ENCODE peak calls at places on chromosomes 16 and 17, in six cellular contexts. Z is thoracic aorta; D is EL; P is stimulated activated CD8-positive, alpha-beta memory T cell treated with anti-CD3 and anti-CD28 coated beads, Interleukin-15, amount 100 ng/mL, for 48 hours; F is activated T-cell treated with anti-CD3 and anti-CD28 coated beads, Interleukin-2, amount 50 U/mL, for 4 hours; N is upper lobe of right lung. W is an unnamed sample.

GRCh38 chr17:19409509-19409908 is 1.5 kb upstream of the RNF112 start:
- DNase-seq in Z (no peak), D (peak; percentile 92), P (no peak), F (no peak), N (no peak), W (peak; percentile 59)

GRCh38 chr16:12611916-12612597 is 191.6 kb downstream of the CPPED1 start:
- DNase-seq in Z (no peak), D (no peak), P (no peak), F (no peak), N (no peak), W (no peak)

GRCh38 chr16:73173396-73173795 is 125.5 kb upstream of the ZFHX3 start:
- DNase-seq in Z (no peak), D (no peak), P (no peak), F (no peak), N (no peak), W (no peak)

GRCh38 chr16:20799599-20799998 is 6.7 kb downstream of the ERI2 start:
- DNase-seq in Z (no peak), D (no peak), P (no peak), F (no peak), N (no peak), W (no peak)

GRCh38 chr17:60386475-60387058 is 5.4 kb downstream of the USP32 start:
- DNase-seq in Z (no peak), D (no peak), P (no peak), F (no peak), N (no peak), W (no peak)

GRCh38 chr17:34797724-34798123 is 163.5 kb downstream of the CCT6B start:
- DNase-seq in Z (no peak), D (peak; percentile 17), P (no peak), F (no peak), N (no peak), W (no peak)

GRCh38 chr16:57987441-57988177 is 12.9 kb downstream of the ZNF319 start:
- DNase-seq in Z (no peak), D (no peak), P (no peak), F (no peak), N (no peak), W (no peak)

GRCh38 chr17:58995247-58995940 is 111.3 kb downstream of the TRIM37 start:
- DNase-seq in Z (no peak), D (peak; percentile 32), P (no peak), F (no peak), N (no peak), W (no peak)

GRCh38 chr17:80138856-80139426 is 8.0 kb downstream of the EIF4A3 start:
- DNase-seq in Z (no peak), D (no peak), P (no peak), F (no peak), N (no peak), W (no peak)

GRCh38 chr17:39239640-39240314 is 14.0 kb upstream of the STAC2 start:
- DNase-seq in Z (no peak), D (no peak), P (peak; percentile 28), F (peak; percentile 58), N (peak; percentile 84), W (no peak)

GRCh38 chr17:75130059-75130631 is 1.4 kb downstream of the NT5C start:
- DNase-seq in Z (no peak), D (no peak), P (no peak), F (no peak), N (no peak), W (no peak)

GRCh38 chr17:8192070-8192815 is 2.3 kb upstream of the BORCS6 start:
- DNase-seq in Z (peak; percentile 82), D (peak; percentile 77), P (no peak), F (no peak), N (peak; percentile 69), W (no peak)

GRCh38 chr16:83792391-83792790 is 15.4 kb upstream of the HSBP1 start:
- DNase-seq in Z (no peak), D (no peak), P (no peak), F (no peak), N (no peak), W (no peak)

GRCh38 chr17:37490638-37491614 is 1.2 kb downstream of the DUSP14 start:
- DNase-seq in Z (no peak), D (peak; percentile 94), P (no peak), F (no peak), N (no peak), W (no peak)

GRCh38 chr16:11824362-11824761 is 27.0 kb downstream of the RSL1D1 start:
- DNase-seq in Z (no peak), D (no peak), P (no peak), F (no peak), N (peak; percentile 77), W (no peak)

GRCh38 chr17:82321947-82322466 is 4.6 kb upstream of the CD7 start:
- DNase-seq in Z (no peak), D (no peak), P (no peak), F (no peak), N (peak; percentile 61), W (no peak)

GRCh38 chr16:31496670-31497069 is 11.5 kb downstream of the RUSF1 start:
- DNase-seq in Z (no peak), D (no peak), P (no peak), F (no peak), N (peak; percentile 85), W (no peak)

W was measured in non-pigmented ciliary epithelial cell.